ENCODE peak calls at places on chromosomes 4 and X, in seven cellular contexts. B, Y, V, T, J, A and U are unnamed samples.

GRCh38 chr4:85929926-85930325 is 429.9 kb downstream of the MAPK10 start:
- DNase-seq in B (no peak), Y (peak), V (no peak), T (no peak), J (no peak), A (peak), U (no peak)

GRCh38 chr4:104408893-104409292 is 85.8 kb downstream of the CXXC4 start:
- DNase-seq in B (no peak), Y (no peak), V (no peak), T (no peak), J (no peak), A (no peak), U (no peak)

GRCh38 chr4:61872983-61873382 is 672.9 kb downstream of the ADGRL3 start:
- DNase-seq in B (no peak), Y (no peak), V (no peak), T (no peak), J (no peak), A (no peak), U (no peak)

GRCh38 chr4:41133619-41134018 is 80.7 kb downstream of the APBB2 start:
- DNase-seq in B (no peak), Y (no peak), V (no peak), T (no peak), J (no peak), A (peak), U (no peak)

GRCh38 chrX:6465731-6466130 is 69.2 kb downstream of the VCX3A start:
- DNase-seq in B (no peak), Y (no peak), V (no peak), T (no peak), J (no peak), A (no peak), U (no peak)

GRCh38 chr4:70902577-70903281 is 560 bp downstream of the MOB1B start:
- DNase-seq in B (no peak), Y (peak), V (peak), T (no peak), J (peak), A (no peak), U (peak)

GRCh38 chrX:95835223-95835622 is 849.4 kb upstream of the DIAPH2 start:
- DNase-seq in B (peak), Y (no peak), V (no peak), T (no peak), J (no peak), A (no peak), U (no peak)

GRCh38 chr4:133865606-133866327 is 335.8 kb downstream of the PABPC4L start:
- DNase-seq in B (no peak), Y (no peak), V (peak), T (peak), J (no peak), A (peak), U (no peak)

GRCh38 chr4:145680902-145681301 is 956 bp downstream of the C4orf51 start:
- DNase-seq in B (no peak), Y (no peak), V (no peak), T (no peak), J (no peak), A (peak), U (no peak)

GRCh38 chr4:52823478-52824092 is 38.5 kb upstream of the RASL11B start:
- DNase-seq in B (no peak), Y (no peak), V (no peak), T (peak), J (no peak), A (no peak), U (no peak)

DNA sequence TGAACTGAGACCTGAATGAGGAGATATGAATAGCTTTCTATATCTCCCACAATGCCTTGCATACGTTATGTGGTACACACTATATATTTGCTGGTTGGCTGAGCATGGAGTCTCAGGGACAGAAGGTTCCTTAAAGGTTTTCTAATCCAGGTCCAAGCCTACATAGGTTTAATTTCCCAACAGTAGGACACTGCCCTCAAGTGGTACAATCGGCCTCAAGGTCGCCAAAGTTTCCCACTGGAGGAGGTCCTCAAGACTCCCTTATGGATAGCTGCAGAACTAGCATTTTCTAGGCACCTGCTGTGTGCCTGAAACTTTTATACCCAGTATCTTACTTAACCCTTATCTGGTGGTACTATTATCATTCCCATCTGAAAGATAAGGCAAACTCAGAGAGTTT is 21.0 kb upstream of the EFNB1 start:
- DNase-seq in B (no peak), Y (no peak), V (no peak), T (peak), J (no peak), A (peak), U (no peak)
- TF ChIP-seq CTCF in B (no peak), Y (no peak), V (peak), T (peak), J (no peak), A (peak), U (no peak)

GRCh38 chrX:122517781-122518180 is 666.3 kb upstream of the GRIA3 start:
- DNase-seq in B (no peak), Y (no peak), V (no peak), T (peak), J (no peak), A (no peak), U (no peak)
- TF ChIP-seq CTCF in B (no peak), Y (no peak), V (no peak), T (no peak), J (no peak), A (no peak), U (no peak)

DNA sequence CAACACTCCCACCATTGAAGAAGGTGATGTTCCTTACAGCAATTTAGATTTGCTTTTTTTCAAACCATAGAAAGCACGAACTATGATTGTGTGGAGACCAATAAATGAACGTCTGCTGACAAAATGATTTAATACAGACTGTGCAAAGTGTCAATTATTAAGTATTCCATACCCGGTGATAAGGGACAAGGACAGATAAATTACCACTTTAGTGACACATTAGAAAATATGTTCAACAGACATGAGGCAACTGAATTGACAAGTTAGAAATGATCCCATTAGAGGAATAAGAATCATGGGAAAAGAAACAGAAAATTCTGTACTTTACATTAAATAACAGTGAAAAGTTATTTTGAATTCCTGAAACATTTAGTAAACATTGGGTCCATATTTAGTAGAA is 412.4 kb upstream of the TECRL start:
- DNase-seq in B (no peak), Y (no peak), V (no peak), T (no peak), J (no peak), A (no peak), U (no peak)
- TF ChIP-seq CTCF in B (no peak), Y (no peak), V (no peak), T (no peak), J (no peak), A (no peak), U (no peak)

DNA sequence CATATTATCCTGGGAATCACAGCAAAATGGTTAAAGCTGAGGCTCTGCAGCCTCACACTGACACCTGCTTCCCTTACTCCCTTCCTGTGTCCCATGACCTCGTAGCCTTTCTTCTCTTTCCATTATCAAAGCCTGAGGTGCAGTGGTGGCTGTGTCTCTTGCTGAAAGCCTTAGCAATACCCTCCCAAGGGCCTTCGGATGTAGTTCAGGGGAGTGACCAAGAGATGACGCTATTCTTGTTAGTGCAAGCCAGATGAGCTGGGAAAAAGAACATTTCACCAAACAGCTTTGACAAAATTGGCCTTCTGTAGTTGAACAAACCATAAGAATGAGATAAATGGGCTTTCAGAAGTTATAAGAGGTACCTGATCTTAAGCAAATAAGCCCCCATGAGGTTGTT is 31.6 kb downstream of the SMIM10L2A start:
- DNase-seq in B (no peak), Y (no peak), V (no peak), T (no peak), J (no peak), A (no peak), U (no peak)
- TF ChIP-seq CTCF in B (no peak), Y (no peak), V (no peak), T (no peak), J (no peak), A (no peak), U (no peak)

GRCh38 chr4:172895699-172896098 is 272.9 kb upstream of the GALNT7 start:
- DNase-seq in B (no peak), Y (no peak), V (no peak), T (no peak), J (no peak), A (no peak), U (no peak)

GRCh38 chr4:172887959-172888358 is 280.7 kb upstream of the GALNT7 start:
- DNase-seq in B (no peak), Y (no peak), V (no peak), T (no peak), J (no peak), A (no peak), U (no peak)

GRCh38 chr4:172897046-172897445 is 271.6 kb upstream of the GALNT7 start:
- DNase-seq in B (no peak), Y (no peak), V (no peak), T (no peak), J (no peak), A (no peak), U (no peak)

GRCh38 chr4:172892300-172892699 is 276.3 kb upstream of the GALNT7 start:
- DNase-seq in B (no peak), Y (peak), V (peak), T (peak), J (no peak), A (no peak), U (no peak)
- TF ChIP-seq CTCF in B (no peak), Y (peak), V (peak), T (peak), J (no peak), A (peak), U (peak)

DNA sequence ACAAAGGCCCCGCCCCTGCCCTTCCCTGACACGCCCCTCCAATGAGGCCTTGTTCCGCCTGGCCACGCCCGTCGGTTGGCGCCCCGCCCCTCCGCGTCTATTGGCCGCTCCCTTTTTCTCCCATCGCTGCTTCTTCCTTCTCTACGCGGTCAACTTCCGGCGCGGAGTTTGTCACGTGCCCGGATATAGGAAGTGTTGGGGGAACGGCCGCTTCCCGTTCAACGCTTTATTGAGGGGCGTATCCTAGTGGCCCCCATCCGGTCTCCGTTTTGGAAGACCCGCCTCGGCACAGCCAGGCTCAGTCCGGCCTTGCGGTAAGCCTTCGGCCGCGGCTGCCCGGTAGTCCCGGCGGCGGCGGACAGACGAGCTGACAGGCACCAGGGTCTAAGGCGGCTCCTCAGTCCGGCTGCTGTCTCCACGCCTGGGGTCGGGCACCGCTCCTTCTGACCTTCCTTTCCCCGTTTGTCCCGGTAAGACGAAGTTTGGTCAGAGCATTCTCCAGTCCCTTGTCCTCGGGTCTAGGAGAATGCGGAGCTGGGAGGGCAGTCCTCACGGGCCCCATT is at the start of gene EXOC1:
- DNase-seq in B (peak), Y (peak), V (peak), T (peak), J (peak), A (peak), U (peak)
- TF ChIP-seq CTCF in B (no peak), Y (no peak), V (no peak), T (no peak), J (no peak), A (no peak), U (no peak)

GRCh38 chrX:25196221-25196620 is 180.5 kb upstream of the ARX start:
- DNase-seq in B (no peak), Y (no peak), V (no peak), T (no peak), J (no peak), A (no peak), U (no peak)

GRCh38 chrX:25191403-25191802 is 175.6 kb upstream of the ARX start:
- DNase-seq in B (no peak), Y (no peak), V (no peak), T (no peak), J (no peak), A (no peak), U (no peak)
- TF ChIP-seq CTCF in B (no peak), Y (no peak), V (peak), T (no peak), J (no peak), A (no peak), U (no peak)